ENCODE peak calls at places on chromosomes 4 and X, in four cellular contexts. R is right cardiac atrium, X is A549, H is heart left ventricle. L is an unnamed sample. For H3K4me1, the result is how much of the 10 kb centered on the place peaks cover.

GRCh38 chrX:154541896-154542722 is 4.5 kb downstream of the G6PD start:
- DNase-seq in R (peak), X (peak), H (peak), L (peak)

GRCh38 chr4:37219251-37219650 is 25.3 kb upstream of the NWD2 start:
- DNase-seq in R (no peak), X (no peak), H (no peak), L (no peak)

GRCh38 chr4:185535818-185536729 is 767 bp upstream of the PDLIM3 start:
- DNase-seq in R (peak), X (no peak), H (no peak), L (no peak)

GRCh38 chr4:15244354-15244753 is 183.5 kb upstream of the C1QTNF7 start:
- DNase-seq in R (no peak), X (no peak), H (no peak), L (peak)

GRCh38 chr4:169229571-169230028 is 41.2 kb downstream of the SH3RF1 start:
- DNase-seq in R (no peak), X (peak), H (no peak), L (peak)

GRCh38 chr4:6658635-6659075 is 18.2 kb downstream of the MRFAP1 start:
- DNase-seq in R (peak), X (no peak), H (peak), L (peak)

GRCh38 chr4:171954650-171955049 is 141.4 kb downstream of the GALNTL6 start:
- DNase-seq in R (no peak), X (no peak), H (no peak), L (no peak)

GRCh38 chrX:107025538-107025937 is 25.5 kb upstream of the MORC4 start:
- DNase-seq in R (no peak), X (peak), H (no peak), L (peak)

GRCh38 chr4:16120720-16121119 is 36.9 kb upstream of the PROM1 start:
- DNase-seq in R (no peak), X (no peak), H (no peak), L (no peak)

GRCh38 chrX:41971346-41971745 is 48.0 kb upstream of the CASK start:
- DNase-seq in R (no peak), X (no peak), H (no peak), L (no peak)

GRCh38 chrX:45992402-45993123 is 552.7 kb downstream of the ZNF674 start:
- DNase-seq in R (no peak), X (no peak), H (no peak), L (no peak)

GRCh38 chr4:114658179-114658578 is 59.6 kb downstream of the UGT8 start:
- DNase-seq in R (no peak), X (no peak), H (no peak), L (no peak)

GRCh38 chrX:136176399-136176825 is 29.1 kb downstream of the FHL1 start:
- DNase-seq in R (no peak), X (no peak), H (no peak), L (peak)

GRCh38 chrX:12975670-12975965 is 708 bp downstream of the TMSB4X start:
- DNase-seq in R (peak), X (no peak), H (peak), L (no peak)

GRCh38 chr4:65791807-65792308 is 121.6 kb upstream of the EPHA5 start:
- DNase-seq in R (no peak), X (no peak), H (no peak), L (no peak)

GRCh38 chr4:170497105-170497504 is 407.3 kb upstream of the AADAT start:
- DNase-seq in R (no peak), X (no peak), H (no peak), L (no peak)

GRCh38 chrX:24395775-24396174 is 35.3 kb downstream of the SUPT20HL1 start:
- DNase-seq in R (no peak), X (peak), H (no peak), L (peak)

GRCh38 chr4:25783943-25784342 is 78.8 kb downstream of the SEL1L3 start:
- DNase-seq in R (no peak), X (no peak), H (no peak), L (no peak)

GRCh38 chrX:40153335-40154221 is 55.8 kb upstream of the BCOR start:
- DNase-seq in R (peak), X (peak), H (peak), L (no peak)

GRCh38 chrX:14064632-14065432 is 35.1 kb upstream of the GEMIN8 start:
- DNase-seq in R (no peak), X (peak), H (no peak), L (peak)

GRCh38 chr4:42600578-42600977 is 56.3 kb downstream of the ATP8A1 start:
- DNase-seq in R (no peak), X (no peak), H (no peak), L (no peak)

GRCh38 chrX:106356580-106356979 is 188.5 kb downstream of the PWWP3B start:
- DNase-seq in R (no peak), X (no peak), H (no peak), L (no peak)

GRCh38 chrX:135383249-135383648 is 38.5 kb upstream of the SMIM10L2A start:
- DNase-seq in R (no peak), X (no peak), H (no peak), L (no peak)

GRCh38 chrX:46574337-46574940 is 874 bp downstream of the CHST7 start:
- DNase-seq in R (peak), X (no peak), H (no peak), L (peak)

GRCh38 chr4:147366164-147366563 is 114.7 kb upstream of the EDNRA start:
- DNase-seq in R (no peak), X (no peak), H (no peak), L (no peak)
- H3K4me1 ChIP-seq in R (under half), X (under half), H (under half), L (under half)

GRCh38 chrX:100928660-100929613 is at the start of gene XKRX:
- DNase-seq in R (peak), X (peak), H (no peak), L (no peak)
- H3K4me3 ChIP-seq in R (peak), X (peak), H (peak), L (peak)

GRCh38 chr4:2860391-2861348 is 17.0 kb downstream of the ADD1 start:
- DNase-seq in R (peak), X (no peak), H (peak), L (no peak)
- H3K4me1 ChIP-seq in R (under half), X (under half), H (half or more), L (under half)

GRCh38 chrX:75154871-75155270 is 1.2 kb downstream of the ABCB7 start:
- DNase-seq in R (no peak), X (no peak), H (no peak), L (no peak)
- H3K4me3 ChIP-seq in R (peak), X (peak), H (peak), L (peak)

GRCh38 chr4:110159544-110159943 is 38.9 kb downstream of the ELOVL6 start:
- DNase-seq in R (no peak), X (no peak), H (no peak), L (no peak)
- H3K4me1 ChIP-seq in R (under half), X (half or more), H (under half), L (under half)

GRCh38 chr4:53921856-53922255 is 142.5 kb downstream of the CHIC2 start:
- DNase-seq in R (no peak), X (no peak), H (no peak), L (no peak)

GRCh38 chr4:53920116-53920515 is 144.3 kb downstream of the CHIC2 start:
- DNase-seq in R (no peak), X (no peak), H (no peak), L (peak)

GRCh38 chr4:53917719-53918118 is 146.7 kb downstream of the CHIC2 start:
- DNase-seq in R (no peak), X (no peak), H (no peak), L (peak)

GRCh38 chr4:53920883-53921282 is 143.5 kb downstream of the CHIC2 start:
- DNase-seq in R (no peak), X (no peak), H (no peak), L (no peak)

GRCh38 chr4:53919605-53920004 is 144.8 kb downstream of the CHIC2 start:
- DNase-seq in R (no peak), X (no peak), H (no peak), L (no peak)
- H3K4me3 ChIP-seq in R (no peak), X (no peak), H (no peak), L (no peak)

DNA sequence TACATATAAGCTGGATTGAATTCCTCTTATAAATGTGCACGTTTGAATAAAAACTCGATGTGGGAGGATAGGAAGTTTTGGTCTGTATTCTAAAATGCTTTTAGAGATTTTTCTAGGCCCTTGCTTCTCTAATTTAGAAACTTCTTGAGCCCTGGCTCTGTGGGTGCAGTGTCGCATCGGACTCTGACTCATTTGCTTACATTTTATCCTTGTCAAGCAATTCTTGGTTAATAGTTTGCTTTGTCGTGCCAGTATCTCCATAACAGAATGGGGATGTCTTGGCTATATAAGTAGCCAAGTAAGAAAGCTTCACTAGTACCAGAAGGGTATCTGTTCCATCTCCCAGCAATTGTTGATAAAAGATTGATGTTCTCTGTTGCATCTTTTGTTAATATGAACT is 10.7 kb downstream of the SGMS2 start:
- DNase-seq in R (no peak), X (no peak), H (no peak), L (peak)
- H3K4me1 ChIP-seq in R (under half), X (under half), H (under half), L (under half)

DNA sequence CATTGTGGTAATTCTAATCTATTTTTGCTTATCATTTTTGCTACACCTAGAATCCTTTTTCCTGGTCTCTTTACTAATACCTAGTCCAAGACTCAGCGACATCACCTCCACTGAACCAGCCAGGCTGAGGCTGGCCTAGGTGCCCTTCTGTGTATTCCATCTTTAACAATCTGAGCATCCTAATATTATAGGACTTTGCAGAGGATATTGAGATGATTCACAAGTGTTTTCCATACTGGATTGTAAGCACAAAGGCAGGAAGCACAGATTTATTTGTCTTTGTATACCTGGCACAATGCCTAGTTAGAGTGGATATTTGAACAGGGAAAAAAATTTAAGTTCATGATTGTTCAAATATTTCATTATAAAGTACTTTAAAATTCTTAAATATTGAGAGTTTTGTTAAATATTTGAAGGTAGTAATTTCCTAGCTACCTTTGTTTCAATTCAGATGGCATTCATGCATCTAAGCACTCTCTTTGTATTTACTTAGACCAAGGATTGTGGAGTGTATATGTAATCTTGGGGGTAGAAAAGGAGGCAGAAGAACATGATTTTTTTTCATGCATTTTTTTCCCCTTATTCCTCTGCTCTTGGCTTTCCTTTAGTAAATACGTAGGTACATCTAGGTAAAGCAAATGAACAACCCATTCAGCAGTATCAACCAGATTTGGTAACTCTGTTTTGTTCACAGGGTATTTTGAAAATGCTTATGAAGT is 18.4 kb downstream of the SMARCA5 start:
- DNase-seq in R (no peak), X (no peak), H (no peak), L (peak)
- H3K4me3 ChIP-seq in R (no peak), X (no peak), H (no peak), L (no peak)

DNA sequence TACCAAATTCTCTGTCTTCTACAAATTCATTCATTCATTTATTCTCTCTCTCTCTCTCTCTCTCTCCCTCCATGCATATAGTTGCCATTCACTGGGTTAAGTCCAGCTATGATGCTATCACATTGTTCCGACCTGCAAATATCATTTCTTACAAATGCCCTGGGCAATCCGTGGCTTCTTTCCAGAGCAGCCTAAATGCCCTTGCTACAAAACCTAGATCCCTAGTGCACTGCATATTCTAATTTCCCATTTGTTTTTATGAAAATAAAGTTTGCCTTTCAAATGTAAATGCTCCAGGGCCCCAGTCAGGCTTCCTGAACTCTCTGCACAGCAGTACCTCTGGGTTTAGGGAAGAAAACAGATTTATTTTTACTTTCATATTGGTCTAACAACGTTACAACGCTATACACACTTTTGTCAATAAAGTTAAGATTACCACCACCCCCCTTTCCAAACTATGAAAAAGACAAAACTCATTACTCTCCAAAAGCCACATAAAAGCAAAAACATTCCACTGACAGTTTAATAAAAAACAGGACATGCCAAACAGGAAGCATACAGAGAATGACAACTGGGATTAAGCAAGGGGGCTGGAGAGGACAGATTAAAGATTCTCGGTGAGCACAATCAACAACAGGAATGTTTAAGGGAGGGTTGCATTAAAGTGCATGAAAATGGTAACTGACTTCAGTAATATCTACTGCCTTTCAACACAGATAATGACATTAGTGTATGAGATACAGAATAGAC is 104.3 kb downstream of the USP46 start:
- DNase-seq in R (no peak), X (no peak), H (no peak), L (no peak)
- H3K4me1 ChIP-seq in R (under half), X (under half), H (under half), L (under half)

L was measured in fibroblast of lung.